ENCODE peak calls at places on chromosomes 3 and 15, in ten cellular contexts. S, D, X, I, A, P, Q, O, K and F are unnamed samples.

GRCh38 chr15:67914537-67915373 is 74.9 kb upstream of the RNU6-1 start:
- DNase-seq in S (no peak), D (peak; percentile 74), X (no peak), I (peak; percentile 70), A (peak; percentile 73), P (no peak), Q (peak; percentile 53), O (peak; percentile 59), K (peak; percentile 87), F (no peak)

GRCh38 chr3:154229217-154229590 is 95.1 kb downstream of the DHX36 start:
- DNase-seq in S (no peak), D (no peak), X (no peak), I (no peak), A (no peak), P (no peak), Q (no peak), O (no peak), K (no peak), F (no peak)

GRCh38 chr3:72727207-72727606 is 121.0 kb downstream of the SHQ1 start:
- DNase-seq in S (no peak), D (no peak), X (no peak), I (no peak), A (peak; percentile 37), P (no peak), Q (no peak), O (no peak), K (no peak), F (no peak)

GRCh38 chr3:143168518-143169192 is 49.1 kb downstream of the CHST2 start:
- DNase-seq in S (no peak), D (no peak), X (peak; percentile 58), I (no peak), A (peak; percentile 8), P (no peak), Q (no peak), O (peak; percentile 81), K (no peak), F (no peak)

GRCh38 chr15:70209499-70209898 is 111.8 kb upstream of the TLE3 start:
- DNase-seq in S (peak; percentile 40), D (no peak), X (no peak), I (no peak), A (no peak), P (no peak), Q (no peak), O (no peak), K (no peak), F (no peak)

GRCh38 chr3:107184375-107184774 is 192.9 kb upstream of the CCDC54 start:
- DNase-seq in S (no peak), D (no peak), X (no peak), I (no peak), A (no peak), P (no peak), Q (no peak), O (no peak), K (no peak), F (no peak)

GRCh38 chr3:123096701-123097100 is 29.9 kb downstream of the PDIA5 start:
- DNase-seq in S (no peak), D (peak; percentile 64), X (peak; percentile 37), I (peak; percentile 44), A (peak; percentile 81), P (no peak), Q (no peak), O (no peak), K (peak; percentile 66), F (no peak)

GRCh38 chr15:100284701-100285100 is 57.1 kb downstream of the ADAMTS17 start:
- DNase-seq in S (no peak), D (peak; percentile 36), X (no peak), I (no peak), A (no peak), P (no peak), Q (no peak), O (no peak), K (peak; percentile 83), F (no peak)

GRCh38 chr3:169945313-169945712 is 21.3 kb upstream of the SEC62 start:
- DNase-seq in S (no peak), D (peak; percentile 39), X (peak; percentile 7), I (peak; percentile 5), A (no peak), P (peak; percentile 90), Q (peak; percentile 80), O (peak; percentile 67), K (no peak), F (peak; percentile 96)

GRCh38 chr3:144516029-144516428 is 544.4 kb downstream of the DIPK2A start:
- DNase-seq in S (no peak), D (no peak), X (no peak), I (no peak), A (no peak), P (no peak), Q (no peak), O (no peak), K (no peak), F (no peak)

GRCh38 chr15:43903864-43904290 is 77.1 kb downstream of the WDR76 start:
- DNase-seq in S (no peak), D (peak; percentile 42), X (peak; percentile 78), I (peak; percentile 61), A (peak; percentile 67), P (peak; percentile 63), Q (no peak), O (peak; percentile 82), K (peak; percentile 22), F (peak; percentile 15)

GRCh38 chr3:20054549-20054987 is 14.3 kb downstream of the KAT2B start:
- DNase-seq in S (no peak), D (peak; percentile 62), X (peak; percentile 94), I (peak; percentile 77), A (peak; percentile 79), P (peak; percentile 96), Q (peak; percentile 39), O (no peak), K (no peak), F (no peak)

DNA sequence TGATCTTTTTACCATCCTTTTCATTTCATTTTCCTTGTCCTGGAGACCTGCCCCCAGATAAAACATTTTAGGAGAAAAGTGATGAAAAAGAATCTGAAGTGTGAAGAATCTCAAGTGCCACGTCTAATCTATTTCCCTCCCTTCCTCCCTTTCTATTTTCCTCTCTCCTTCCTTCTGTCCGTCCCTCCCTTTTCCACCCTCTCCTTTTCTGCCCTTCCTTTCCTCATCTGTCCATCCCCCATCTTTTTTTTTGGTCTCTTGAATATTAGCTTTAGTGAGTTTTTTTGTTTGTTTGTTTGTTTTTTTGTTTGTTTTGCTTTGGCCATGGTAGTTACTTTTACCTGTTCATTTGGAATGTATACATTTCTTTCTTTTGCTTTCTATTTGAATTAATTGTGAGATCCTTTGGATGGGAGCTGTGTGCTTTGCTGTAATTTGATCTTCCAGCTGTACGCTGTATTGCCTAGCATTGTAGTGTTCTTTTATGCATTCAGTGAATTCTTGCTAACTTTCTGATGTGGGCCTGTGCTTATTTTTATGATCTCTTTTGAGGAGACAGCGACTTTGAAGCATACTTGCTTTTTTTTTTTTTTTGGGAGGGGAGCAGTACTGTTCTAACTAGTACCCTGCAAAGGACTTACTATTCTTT is 19.2 kb downstream of the CDIN1 start:
- DNase-seq in S (no peak), D (no peak), X (no peak), I (peak; percentile 53), A (peak; percentile 47), P (no peak), Q (no peak), O (no peak), K (no peak), F (no peak)
- H3K4me3 ChIP-seq in S (no peak overlapping the region), D (no peak overlapping the region), X (no peak overlapping the region), I (no peak overlapping the region), A (no peak overlapping the region), P (no peak overlapping the region), Q (no peak overlapping the region), O (no peak overlapping the region), K (no peak overlapping the region), F (no peak overlapping the region)

GRCh38 chr3:33165372-33165771 is 51.6 kb downstream of the CRTAP start:
- DNase-seq in S (no peak), D (no peak), X (no peak), I (no peak), A (no peak), P (no peak), Q (no peak), O (no peak), K (no peak), F (no peak)
- TF ChIP-seq CTCF in S (no peak), D (no peak), X (no peak), I (no peak), A (no peak), P (no peak), Q (no peak), O (no peak), K (no peak), F (no peak)

GRCh38 chr15:31399544-31400171 is 73.0 kb downstream of the KLF13 start:
- DNase-seq in S (no peak), D (no peak), X (peak; percentile 70), I (peak; percentile 55), A (peak; percentile 28), P (no peak), Q (no peak), O (no peak), K (no peak), F (no peak)

GRCh38 chr15:31397851-31398661 is 71.4 kb downstream of the KLF13 start:
- DNase-seq in S (no peak), D (no peak), X (no peak), I (no peak), A (no peak), P (no peak), Q (no peak), O (peak; percentile 4), K (no peak), F (no peak)

GRCh38 chr15:31400222-31400927 is 73.7 kb downstream of the KLF13 start:
- DNase-seq in S (no peak), D (no peak), X (peak; percentile 41), I (no peak), A (no peak), P (no peak), Q (no peak), O (no peak), K (no peak), F (no peak)

GRCh38 chr15:31398677-31399260 is 72.1 kb downstream of the KLF13 start:
- DNase-seq in S (no peak), D (no peak), X (no peak), I (no peak), A (no peak), P (no peak), Q (no peak), O (no peak), K (no peak), F (no peak)

DNA sequence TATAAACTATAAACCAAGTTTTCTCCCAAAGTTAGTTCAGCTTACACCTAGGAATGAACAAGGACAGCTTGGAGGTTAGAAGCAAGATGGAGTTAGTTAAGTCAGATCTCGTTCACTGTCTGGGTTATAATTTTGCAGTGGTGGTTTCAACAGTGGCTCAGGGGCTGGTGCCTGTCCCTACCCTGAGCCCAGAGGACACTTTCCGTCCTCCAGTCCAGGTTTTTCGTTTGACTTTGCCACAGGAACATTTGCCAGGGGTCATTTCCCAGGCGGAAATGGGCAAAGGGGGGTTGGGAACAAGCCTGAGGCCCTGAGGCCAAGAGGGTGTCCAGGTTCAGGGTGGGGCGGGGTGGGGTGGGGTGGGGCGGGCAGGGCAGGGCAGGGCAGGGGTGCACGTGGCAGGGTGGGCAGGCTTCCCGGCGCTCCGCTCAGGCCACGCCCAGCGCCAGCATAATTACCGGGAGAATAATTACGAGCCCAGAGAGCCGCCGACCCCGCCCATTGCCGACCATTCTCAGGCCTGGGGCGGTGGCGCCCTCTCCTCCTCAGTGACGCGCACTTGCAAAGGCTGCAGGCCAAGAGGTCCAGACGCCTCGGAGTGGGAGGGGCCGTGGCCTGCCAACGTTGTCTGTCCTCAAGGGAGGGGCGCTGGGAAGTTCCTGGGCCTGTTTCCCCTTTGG is 70.4 kb downstream of the KLF13 start:
- DNase-seq in S (peak; percentile 98), D (peak; percentile 95), X (peak; percentile 85), I (no peak), A (peak; percentile 83), P (no peak), Q (peak; percentile 94), O (peak; percentile 76), K (peak; percentile 81), F (no peak)
- H3K4me3 ChIP-seq in S (no peak overlapping the region), D (peak overlapping the region; percentile 23), X (no peak overlapping the region), I (no peak overlapping the region), A (no peak overlapping the region), P (no peak overlapping the region), Q (no peak overlapping the region), O (no peak overlapping the region), K (peak overlapping the region; percentile 11), F (no peak overlapping the region)

GRCh38 chr15:66085128-66085527 is 168.4 kb downstream of the MEGF11 start:
- DNase-seq in S (no peak), D (no peak), X (no peak), I (no peak), A (no peak), P (peak; percentile 14), Q (no peak), O (no peak), K (no peak), F (no peak)
- TF ChIP-seq CTCF in S (no peak), D (no peak), X (no peak), I (no peak), A (no peak), P (peak; percentile 45), Q (no peak), O (peak; percentile 25), K (no peak), F (peak; percentile 56)